ENCODE peak calls at places on chromosomes 1 and 21, in eight cellular contexts. Q, W, L, J, B, G, N and S are unnamed samples.

GRCh38 chr1:231028676-231029075 is 11.4 kb downstream of the FAM89A start:
- DNase-seq in B (no peak), G (no peak), W (no peak), Q (no peak), J (no peak), L (no peak), N (no peak), S (peak)

GRCh38 chr1:50048791-50049190 is 25.0 kb upstream of the AGBL4 start:
- DNase-seq in G (no peak), B (no peak), L (no peak), J (no peak), W (no peak), N (no peak), Q (no peak), S (no peak)

GRCh38 chr21:46126321-46127238 is 28.7 kb downstream of the COL6A2 start:
- DNase-seq in G (no peak), J (no peak), B (peak), L (no peak), Q (peak), W (peak), N (no peak), S (peak)

GRCh38 chr1:170445096-170445495 is 86.9 kb upstream of the GORAB start:
- DNase-seq in B (no peak), G (peak), Q (peak), N (no peak), J (no peak), L (no peak), W (no peak), S (no peak)

GRCh38 chr1:151133339-151133761 is 13.1 kb downstream of the SEMA6C start:
- DNase-seq in W (no peak), L (no peak), N (no peak), B (no peak), G (no peak), Q (peak), J (no peak), S (peak)

GRCh38 chr1:229190057-229190590 is 80.8 kb upstream of the RAB4A start:
- DNase-seq in Q (peak), W (no peak), L (no peak), J (no peak), G (peak), B (no peak), N (no peak), S (no peak)

GRCh38 chr1:162351443-162351842 is 25.2 kb downstream of the SPATA46 start:
- DNase-seq in G (no peak), N (no peak), J (no peak), L (no peak), Q (no peak), W (no peak), B (no peak), S (no peak)

GRCh38 chr1:65260851-65261473 is 48.4 kb upstream of the DNAJC6 start:
- DNase-seq in B (no peak), J (no peak), Q (peak), G (no peak), L (peak), W (no peak), N (peak), S (no peak)

GRCh38 chr21:46057111-46057709 is 40.7 kb upstream of the COL6A2 start:
- DNase-seq in N (no peak), B (no peak), W (no peak), J (no peak), Q (no peak), G (no peak), L (no peak), S (peak)

GRCh38 chr1:1314678-1315335 is 6.4 kb downstream of the PUSL1 start:
- DNase-seq in G (no peak), B (no peak), W (no peak), N (no peak), J (no peak), Q (no peak), L (no peak), S (no peak)